ENCODE peak calls at places on chromosomes 5 and 9, in six cellular contexts. E, G, J, S, B and F are unnamed samples.

GRCh38 chr9:115786321-115786720 is 367.3 kb upstream of the PAPPA start:
- DNase-seq in G (no peak), B (no peak), S (no peak), J (no peak), E (peak; percentile 75), F (no peak)

GRCh38 chr9:123349691-123350480 is 6.1 kb upstream of the CRB2 start:
- DNase-seq in S (peak; percentile 88), G (no peak), E (peak; percentile 67), J (peak; percentile 69), B (peak; percentile 86), F (peak; percentile 56)

GRCh38 chr5:72623936-72624335 is 116.7 kb upstream of the ZNF366 start:
- DNase-seq in J (no peak), S (no peak), B (no peak), G (no peak), E (peak; percentile 12), F (no peak)

GRCh38 chr5:136192015-136192525 is 892 bp downstream of the SMIM32 start:
- DNase-seq in G (no peak), J (no peak), E (peak; percentile 42), B (peak; percentile 33), S (peak; percentile 54), F (no peak)

GRCh38 chr5:5886812-5887486 is 464.5 kb downstream of the ICE1 start:
- DNase-seq in B (peak; percentile 62), G (no peak), S (peak; percentile 73), J (peak; percentile 87), E (no peak), F (peak; percentile 67)

GRCh38 chr9:78932849-78933627 is 636.1 kb downstream of the PSAT1 start:
- DNase-seq in B (no peak), J (peak; percentile 82), E (peak; percentile 60), G (no peak), S (no peak), F (no peak)

GRCh38 chr9:4318741-4319140 is 18.9 kb upstream of the GLIS3 start:
- DNase-seq in J (no peak), B (no peak), E (peak; percentile 39), G (no peak), S (no peak), F (no peak)

GRCh38 chr5:601771-602465 is 10.2 kb upstream of the CEP72 start:
- DNase-seq in E (no peak), G (no peak), S (no peak), J (no peak), B (no peak), F (no peak)

GRCh38 chr9:13034696-13035006 is 244.8 kb downstream of the MPDZ start:
- DNase-seq in S (no peak), B (no peak), E (no peak), G (no peak), J (no peak), F (no peak)

GRCh38 chr5:166625210-166625865 is 1666.1 kb upstream of the WWC1 start:
- DNase-seq in S (peak; percentile 46), B (no peak), E (no peak), G (no peak), J (no peak), F (no peak)

GRCh38 chr9:70400107-70400892 is 14.2 kb downstream of the KLF9 start:
- DNase-seq in J (no peak), G (no peak), E (no peak), S (no peak), B (no peak), F (no peak)

GRCh38 chr5:178796165-178796945 is 63.4 kb upstream of the ZNF354B start:
- DNase-seq in E (no peak), B (no peak), G (no peak), J (no peak), S (no peak), F (no peak)

GRCh38 chr9:34654317-34655083 is 2.5 kb downstream of the IL11RA start:
- DNase-seq in G (no peak), B (no peak), E (peak; percentile 79), S (no peak), J (no peak), F (no peak)

GRCh38 chr5:24110019-24110615 is 534.7 kb downstream of the CDH10 start:
- DNase-seq in G (no peak), E (peak; percentile 61), S (peak; percentile 45), J (peak; percentile 72), B (peak; percentile 31), F (peak; percentile 40)

GRCh38 chr9:118630931-118631595 is 738.2 kb downstream of the BRINP1 start:
- DNase-seq in S (no peak), B (no peak), G (no peak), E (peak; percentile 33), J (no peak), F (no peak)

GRCh38 chr9:70257512-70257911 is 1.3 kb upstream of the SMC5 start:
- DNase-seq in J (no peak), G (no peak), E (no peak), S (no peak), B (no peak), F (no peak)

GRCh38 chr5:95786821-95787408 is 35.6 kb downstream of the GLRX start:
- DNase-seq in E (peak; percentile 76), S (no peak), J (no peak), G (no peak), B (no peak), F (no peak)

GRCh38 chr5:78778538-78778937 is 130.0 kb upstream of the LHFPL2 start:
- DNase-seq in B (no peak), G (no peak), E (peak; percentile 64), S (no peak), J (peak; percentile 17), F (no peak)

GRCh38 chr5:31651241-31651640 is 12.3 kb downstream of the PDZD2 start:
- DNase-seq in G (no peak), B (no peak), E (no peak), S (no peak), J (no peak), F (no peak)

GRCh38 chr5:159819671-159820411 is 96.4 kb upstream of the ADRA1B start:
- DNase-seq in B (no peak), G (peak; percentile 95), E (peak; percentile 82), S (no peak), J (peak; percentile 82), F (no peak)

GRCh38 chr9:114275246-114275994 is 47.5 kb upstream of the ORM1 start:
- DNase-seq in G (no peak), E (peak; percentile 16), B (no peak), J (peak; percentile 31), S (no peak), F (no peak)

GRCh38 chr9:130531670-130532069 is 47.7 kb upstream of the FUBP3 start:
- DNase-seq in J (no peak), S (no peak), E (no peak), B (no peak), G (no peak), F (no peak)

GRCh38 chr9:25827626-25828025 is 149.4 kb upstream of the TUSC1 start:
- DNase-seq in B (no peak), J (no peak), G (no peak), S (no peak), E (no peak), F (no peak)

GRCh38 chr5:4700082-4700481 is 440.0 kb upstream of the ADAMTS16 start:
- DNase-seq in B (peak; percentile 85), S (peak; percentile 84), J (peak; percentile 48), E (peak; percentile 74), G (peak; percentile 41), F (peak; percentile 62)

GRCh38 chr5:174145821-174146220 is 100.3 kb downstream of the NSG2 start:
- DNase-seq in S (peak; percentile 70), B (peak; percentile 65), J (peak; percentile 16), E (peak; percentile 7), G (no peak), F (no peak)

GRCh38 chr5:6328173-6328572 is 50.2 kb downstream of the MED10 start:
- DNase-seq in E (peak; percentile 31), B (peak; percentile 85), G (peak; percentile 63), S (peak; percentile 91), J (peak; percentile 87), F (peak; percentile 44)

GRCh38 chr9:826500-827280 is 14.8 kb upstream of the DMRT1 start:
- DNase-seq in S (peak; percentile 75), B (no peak), E (no peak), J (no peak), G (no peak), F (no peak)

GRCh38 chr9:128724744-128725211 is 851 bp upstream of the ZDHHC12 start:
- DNase-seq in G (peak; percentile 66), S (peak; percentile 97), J (peak; percentile 72), E (peak; percentile 64), B (peak; percentile 90), F (peak; percentile 57)

GRCh38 chr9:130239741-130240241 is 25.8 kb upstream of the HMCN2 start:
- DNase-seq in J (no peak), S (no peak), B (no peak), E (peak; percentile 34), G (no peak), F (peak; percentile 27)

GRCh38 chr5:78566747-78567449 is 81.7 kb downstream of the LHFPL2 start:
- DNase-seq in G (no peak), J (peak; percentile 23), B (no peak), S (no peak), E (peak; percentile 68), F (peak; percentile 28)

GRCh38 chr5:948472-949274 is 56.0 kb downstream of the TRIP13 start:
- DNase-seq in E (no peak), G (no peak), J (no peak), S (no peak), B (no peak), F (no peak)

GRCh38 chr9:7089794-7090193 is 332.0 kb downstream of the KDM4C start:
- DNase-seq in B (peak; percentile 24), E (no peak), J (no peak), S (no peak), G (no peak), F (no peak)

GRCh38 chr5:62138607-62139006 is 167.4 kb upstream of the KIF2A start:
- DNase-seq in G (no peak), B (peak; percentile 71), S (peak; percentile 66), E (no peak), J (no peak), F (no peak)

DNA sequence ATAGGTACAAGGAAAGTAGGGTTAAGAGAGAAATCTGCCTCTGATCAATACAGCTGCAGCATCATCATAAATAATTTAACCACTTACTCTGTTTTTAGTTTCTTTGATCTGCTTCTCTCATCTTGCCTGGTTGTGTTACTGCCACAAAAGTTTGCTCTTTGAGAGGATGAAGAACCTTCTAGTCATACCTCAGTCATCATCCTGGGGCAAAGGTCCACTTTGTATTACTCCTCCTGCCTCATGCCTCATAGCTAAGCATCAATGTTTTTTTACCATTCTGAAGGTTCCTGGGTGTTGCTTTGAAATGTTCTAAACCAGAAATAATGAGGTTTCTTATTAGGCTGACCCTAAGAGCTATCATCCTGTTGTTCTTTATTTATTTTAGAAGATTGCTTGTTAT is 17.1 kb upstream of the TRIM36 start:
- DNase-seq in G (no peak), B (no peak), S (no peak), E (peak; percentile 32), J (peak; percentile 43), F (no peak)
- H3K4me2 ChIP-seq in G (no peak overlapping the region), B (no peak overlapping the region), S (no peak overlapping the region), E (no peak overlapping the region), J (no peak overlapping the region), F (no peak overlapping the region)

GRCh38 chr9:120873512-120873911 is 3.5 kb downstream of the PHF19 start:
- DNase-seq in E (no peak), S (peak; percentile 97), G (peak; percentile 90), B (no peak), J (peak; percentile 90), F (peak; percentile 86)
- H3F3A ChIP-seq in E (no peaks in the 10 kb centered on the region), S (peaks cover 35% of the 10 kb centered on the region), G (peaks cover 45% of the 10 kb centered on the region), B (peaks cover 41% of the 10 kb centered on the region), J (no peaks in the 10 kb centered on the region), F (peaks cover 73% of the 10 kb centered on the region)

GRCh38 chr5:36357391-36357790 is 55.7 kb upstream of the RANBP3L start:
- DNase-seq in G (no peak), S (no peak), E (peak; percentile 78), J (no peak), B (no peak), F (no peak)
- TF ChIP-seq EZH2 in G (no peak), S (no peak), E (no peak), J (no peak), B (no peak), F (no peak)

GRCh38 chr5:54881286-54882005 is 103.9 kb downstream of the ESM1 start:
- DNase-seq in G (no peak), E (no peak), S (no peak), B (no peak), J (peak; percentile 43), F (peak; percentile 37)
- H3K4me2 ChIP-seq in G (no peak overlapping the region), E (no peak overlapping the region), S (no peak overlapping the region), B (no peak overlapping the region), J (no peak overlapping the region), F (no peak overlapping the region)